ENCODE peak calls at places on chromosomes 5 and 9, in five cellular contexts. C is HCT116, V is A549, I is H1, J is K562. S is an unnamed sample.

GRCh38 chr9:121353246-121353975 is 16.6 kb downstream of the STOM start:
- DNase-seq in C (no peak), V (no peak), I (no peak), J (no peak), S (no peak)

GRCh38 chr5:81435023-81435422 is 41.1 kb upstream of the ACOT12 start:
- DNase-seq in C (no peak), V (no peak), I (no peak), J (no peak), S (no peak)

GRCh38 chr9:98230354-98230753 is 25.1 kb downstream of the TBC1D2 start:
- DNase-seq in C (no peak), V (no peak), I (no peak), J (no peak), S (no peak)

GRCh38 chr5:113378960-113379541 is 55.7 kb downstream of the TSSK1B start:
- DNase-seq in C (peak), V (peak), I (peak), J (peak), S (peak)

GRCh38 chr9:135053133-135053532 is 34.3 kb upstream of the OLFM1 start:
- DNase-seq in C (no peak), V (no peak), I (no peak), J (no peak), S (no peak)

GRCh38 chr9:84701801-84702200 is 32.3 kb downstream of the NTRK2 start:
- DNase-seq in C (no peak), V (no peak), I (no peak), J (no peak), S (no peak)

GRCh38 chr5:180334751-180335613 is 18.2 kb downstream of the GFPT2 start:
- DNase-seq in C (no peak), V (no peak), I (no peak), J (no peak), S (no peak)

GRCh38 chr5:143514915-143515314 is 111.4 kb upstream of the NR3C1 start:
- DNase-seq in C (no peak), V (no peak), I (no peak), J (no peak), S (no peak)

GRCh38 chr5:50966986-50967385 is 300.5 kb downstream of the PARP8 start:
- DNase-seq in C (no peak), V (no peak), I (no peak), J (no peak), S (no peak)

GRCh38 chr9:89676281-89676680 is 71.5 kb downstream of the GADD45G start:
- DNase-seq in C (no peak), V (no peak), I (no peak), J (no peak), S (no peak)

GRCh38 chr9:88013607-88014006 is 39.3 kb upstream of the CDK20 start:
- DNase-seq in C (no peak), V (no peak), I (no peak), J (no peak), S (no peak)

GRCh38 chr5:2203774-2204173 is 321.0 kb upstream of the IRX4 start:
- DNase-seq in C (no peak), V (no peak), I (no peak), J (no peak), S (no peak)

GRCh38 chr9:68822596-68823165 is 117.6 kb downstream of the PIP5K1B start:
- DNase-seq in C (no peak), V (no peak), I (no peak), J (no peak), S (no peak)

GRCh38 chr9:89661956-89662717 is 57.3 kb downstream of the GADD45G start:
- DNase-seq in C (peak), V (peak), I (peak), J (peak), S (peak)

GRCh38 chr9:132947751-132948150 is 3.3 kb upstream of the TSC1 start:
- DNase-seq in C (no peak), V (no peak), I (no peak), J (no peak), S (no peak)

GRCh38 chr5:179792612-179793469 is 945 bp upstream of the LTC4S start:
- DNase-seq in C (no peak), V (no peak), I (no peak), J (no peak), S (no peak)

GRCh38 chr5:96734871-96735325 is 72.7 kb downstream of the CAST start:
- DNase-seq in C (no peak), V (no peak), I (no peak), J (no peak), S (no peak)
- TF ChIP-seq MAX in C (no peak), V (no peak), I (no peak), J (no peak), S (no peak)

DNA sequence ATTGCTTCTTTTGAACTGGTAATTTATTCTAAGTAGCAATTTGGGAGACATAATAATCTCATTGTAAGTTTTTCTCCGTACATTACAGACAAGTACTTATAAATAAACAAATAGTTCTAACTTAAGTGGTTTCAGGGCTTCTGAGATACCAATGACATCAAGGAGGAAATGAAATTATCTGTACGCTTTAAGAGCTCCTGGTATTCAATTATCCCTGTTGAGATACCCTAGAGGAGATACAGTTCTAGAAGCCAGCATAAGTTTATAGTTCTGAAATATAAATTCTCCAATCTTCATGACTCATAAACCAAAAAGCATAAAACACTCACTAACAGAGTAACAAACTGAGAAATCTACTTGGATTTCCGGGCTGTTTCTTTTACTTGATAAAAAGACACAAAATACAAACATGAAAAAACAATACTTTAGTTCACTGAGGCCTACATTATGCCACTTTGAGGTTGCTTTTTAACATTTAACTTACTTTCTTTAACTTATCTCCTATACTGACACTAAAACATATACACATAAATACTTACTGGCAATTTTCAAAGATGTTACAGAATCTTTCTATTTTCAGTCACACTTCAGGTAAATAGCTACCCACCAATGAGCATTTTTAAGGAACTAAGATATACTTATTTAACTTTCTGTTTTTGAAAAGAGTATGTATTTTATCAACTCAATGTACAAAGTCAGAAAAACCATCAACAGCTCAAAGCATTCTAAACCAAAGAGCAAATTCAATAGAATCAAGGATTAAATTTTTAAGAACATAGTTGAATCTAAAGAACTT is 7.5 kb downstream of the DCTN4 start:
- DNase-seq in C (no peak), V (no peak), I (no peak), J (no peak), S (no peak)
- TF ChIP-seq MAX in C (no peak), V (no peak), I (no peak), J (no peak), S (no peak)

DNA sequence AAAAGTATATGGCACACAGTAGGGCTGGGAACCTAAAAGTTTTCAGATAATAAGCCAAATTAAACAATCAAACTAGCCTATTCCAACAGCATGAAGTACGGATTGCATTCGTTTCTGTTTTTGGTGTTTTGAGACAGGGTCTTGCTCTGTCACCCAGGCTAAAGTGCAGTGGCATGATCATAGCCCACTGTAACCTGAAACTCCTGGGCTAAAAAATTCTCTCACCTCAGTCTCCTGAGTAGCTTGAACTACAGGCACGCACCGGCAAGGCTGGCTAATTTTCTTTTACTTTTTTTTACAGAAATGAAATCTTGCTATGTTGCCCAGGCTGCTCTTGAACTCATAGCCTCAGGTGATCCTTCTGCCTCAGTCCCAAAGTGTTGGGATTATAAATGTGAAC is 5.2 kb downstream of the RFX3 start:
- DNase-seq in C (no peak), V (no peak), I (no peak), J (no peak), S (peak)
- TF ChIP-seq MAX in C (no peak), V (no peak), I (no peak), J (no peak), S (no peak)

GRCh38 chr9:104780796-104781395 is 17.0 kb downstream of the NIPSNAP3B start:
- DNase-seq in C (peak), V (peak), I (no peak), J (no peak), S (no peak)
- TF ChIP-seq MAX in C (no peak), V (no peak), I (no peak), J (no peak), S (no peak)

S was measured in HepG2.